ENCODE peak calls at places on chromosome 13, in four cellular contexts. H is GM23338, B is mammary epithelial cell, K is astrocyte. F is an unnamed sample.
A peak's percentile ranks its signal among the peaks of the same experiment; 100 is the strongest.

GRCh38 chr13:77701305-77701704 is 3.8 kb downstream of the SLAIN1 start:
- DNase-seq in H (no peak), B (no peak), K (no peak), F (no peak)

GRCh38 chr13:80180745-80181144 is 160.2 kb downstream of the SPRY2 start:
- DNase-seq in H (no peak), B (no peak), K (no peak), F (no peak)

GRCh38 chr13:103282571-103283450 is 216.6 kb upstream of the SLC10A2 start:
- DNase-seq in H (no peak), B (peak; percentile 97), K (peak; percentile 93), F (peak; percentile 95)

GRCh38 chr13:98875146-98875729 is 102.6 kb downstream of the DOCK9 start:
- DNase-seq in H (peak; percentile 76), B (no peak), K (no peak), F (no peak)

GRCh38 chr13:91346062-91346461 is 1.4 kb upstream of the MIR17HG start:
- DNase-seq in H (no peak), B (no peak), K (no peak), F (no peak)

GRCh38 chr13:22837980-22838615 is 342.7 kb upstream of the SGCG start:
- DNase-seq in H (no peak), B (no peak), K (no peak), F (no peak)

GRCh38 chr13:50905256-50905655 is 4.3 kb upstream of the RNASEH2B start:
- DNase-seq in H (no peak), B (no peak), K (no peak), F (no peak)

GRCh38 chr13:47426126-47426849 is 529.4 kb upstream of the HTR2A start:
- DNase-seq in H (no peak), B (peak; percentile 24), K (peak; percentile 66), F (peak; percentile 97)

GRCh38 chr13:48043789-48044503 is 6.4 kb downstream of the NUDT15 start:
- DNase-seq in H (no peak), B (peak; percentile 16), K (peak; percentile 60), F (peak; percentile 62)

GRCh38 chr13:73274147-73274546 is 215.3 kb downstream of the KLF5 start:
- DNase-seq in H (no peak), B (no peak), K (peak; percentile 71), F (peak; percentile 75)

GRCh38 chr13:32125221-32125621 is 93.6 kb downstream of the FRY start:
- DNase-seq in H (no peak), B (peak; percentile 61), K (no peak), F (peak; percentile 16)

GRCh38 chr13:26378116-26378515 is 124.2 kb downstream of the CDK8 start:
- DNase-seq in H (no peak), B (no peak), K (no peak), F (no peak)

GRCh38 chr13:79227418-79227817 is 178.6 kb downstream of the RBM26 start:
- DNase-seq in H (no peak), B (no peak), K (no peak), F (no peak)

GRCh38 chr13:28421674-28422410 is 73.1 kb downstream of the FLT1 start:
- DNase-seq in H (no peak), B (no peak), K (no peak), F (no peak)
- H3K36me3 ChIP-seq in H (peaks cover 36% of the 10 kb centered on the region), B (no peaks in the 10 kb centered on the region), K (no peaks in the 10 kb centered on the region), F (no peaks in the 10 kb centered on the region)

DNA sequence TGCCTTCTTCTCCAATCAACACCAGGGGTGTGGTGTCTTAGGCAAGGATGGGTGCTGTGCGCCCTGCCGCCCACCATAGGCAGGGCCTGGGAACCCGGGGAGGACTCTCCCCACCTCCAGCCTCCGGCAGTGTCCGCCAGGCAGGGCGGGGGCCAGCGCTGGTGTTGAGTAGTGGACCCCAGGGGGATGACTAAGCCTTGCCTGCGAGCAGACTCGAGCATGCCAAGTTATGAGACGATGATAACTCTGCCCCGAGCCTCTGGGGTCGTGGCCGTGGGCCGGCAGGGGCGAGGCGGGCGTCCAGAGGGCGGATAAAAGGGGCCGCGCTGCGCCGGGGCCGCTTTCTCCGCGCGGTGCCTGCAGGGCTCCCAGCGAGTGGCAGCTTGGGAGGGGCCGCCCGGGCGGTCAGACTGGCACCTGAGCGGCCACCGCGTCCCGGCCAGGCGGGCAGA is at the start of gene MEDAG:
- DNase-seq in H (no peak), B (no peak), K (peak; percentile 76), F (peak; percentile 82)
- TF ChIP-seq EZH2 in H (no peak), B (peak; percentile 41), K (no peak), F (no peak)

GRCh38 chr13:112562786-112563383 is 25.1 kb downstream of the TUBGCP3 start:
- DNase-seq in H (no peak), B (no peak), K (no peak), F (no peak)

GRCh38 chr13:112556600-112556999 is 31.4 kb downstream of the TUBGCP3 start:
- DNase-seq in H (no peak), B (no peak), K (no peak), F (no peak)

GRCh38 chr13:112561478-112561877 is 26.5 kb downstream of the TUBGCP3 start:
- DNase-seq in H (no peak), B (no peak), K (no peak), F (no peak)

GRCh38 chr13:112562254-112562653 is 25.7 kb downstream of the TUBGCP3 start:
- DNase-seq in H (no peak), B (no peak), K (no peak), F (no peak)

GRCh38 chr13:112558696-112559418 is 29.1 kb downstream of the TUBGCP3 start:
- DNase-seq in H (no peak), B (no peak), K (no peak), F (no peak)
- H3K36me3 ChIP-seq in H (peaks cover 19% of the 10 kb centered on the region), B (peaks cover 14% of the 10 kb centered on the region), K (peaks cover 37% of the 10 kb centered on the region), F (peaks cover 15% of the 10 kb centered on the region)

GRCh38 chr13:83819611-83820010 is 62.7 kb downstream of the SLITRK1 start:
- DNase-seq in H (no peak), B (no peak), K (peak; percentile 51), F (peak; percentile 65)
- TF ChIP-seq EZH2 in H (no peak), B (no peak), K (no peak), F (no peak)

GRCh38 chr13:107458269-107458668 is 757.1 kb downstream of the LIG4 start:
- DNase-seq in H (no peak), B (no peak), K (no peak), F (no peak)
- H3K36me3 ChIP-seq in H (no peaks in the 10 kb centered on the region), B (no peaks in the 10 kb centered on the region), K (no peaks in the 10 kb centered on the region), F (no peaks in the 10 kb centered on the region)

DNA sequence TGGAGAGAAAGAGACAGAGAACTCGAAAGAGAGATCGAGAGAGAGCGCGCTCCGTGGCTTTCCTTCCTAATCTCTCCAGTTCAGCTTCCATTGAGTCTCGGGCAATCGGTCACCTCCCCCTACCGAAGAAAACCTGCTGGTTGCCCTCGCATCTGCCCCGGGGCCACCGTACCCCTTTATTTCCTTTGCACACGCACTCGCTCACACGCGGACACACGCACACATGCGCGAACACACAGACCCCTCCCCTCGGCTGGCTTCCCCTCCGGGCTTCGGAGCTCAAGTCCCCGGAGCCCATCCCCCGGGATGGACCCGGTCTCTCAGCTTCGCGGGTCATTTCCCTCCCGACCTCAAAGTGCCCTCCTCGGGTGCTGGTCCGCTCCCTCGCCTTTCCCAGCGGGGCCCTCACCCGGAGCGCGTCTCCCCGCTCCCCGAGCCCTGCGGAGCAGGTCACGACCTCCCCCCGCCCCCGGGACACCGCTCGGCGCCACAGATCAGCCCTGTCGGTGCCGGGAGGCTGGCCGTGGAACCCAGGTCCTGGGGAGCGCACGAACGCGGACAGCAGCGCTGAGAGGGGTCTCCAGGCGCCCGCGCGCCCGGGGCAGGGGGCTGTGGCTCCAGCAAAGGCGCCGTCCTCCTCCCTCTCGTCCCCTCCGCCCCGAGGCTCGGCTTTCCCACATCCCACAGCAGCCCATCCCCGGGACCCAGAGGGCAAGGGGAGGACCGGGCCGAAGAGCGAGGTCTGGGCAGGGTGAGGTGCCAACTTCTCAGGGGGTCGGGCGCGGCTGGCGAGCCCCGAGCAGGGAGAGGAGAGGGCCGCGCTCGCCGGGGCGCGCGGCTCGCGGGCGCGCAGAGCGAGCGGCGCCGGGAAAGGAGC is 1.8 kb downstream of the DACH1 start:
- DNase-seq in H (peak; percentile 62), B (peak; percentile 1), K (peak; percentile 20), F (peak; percentile 51)
- TF ChIP-seq EZH2 in H (peak; percentile 67), B (peak; percentile 72), K (no peak), F (no peak)

DNA sequence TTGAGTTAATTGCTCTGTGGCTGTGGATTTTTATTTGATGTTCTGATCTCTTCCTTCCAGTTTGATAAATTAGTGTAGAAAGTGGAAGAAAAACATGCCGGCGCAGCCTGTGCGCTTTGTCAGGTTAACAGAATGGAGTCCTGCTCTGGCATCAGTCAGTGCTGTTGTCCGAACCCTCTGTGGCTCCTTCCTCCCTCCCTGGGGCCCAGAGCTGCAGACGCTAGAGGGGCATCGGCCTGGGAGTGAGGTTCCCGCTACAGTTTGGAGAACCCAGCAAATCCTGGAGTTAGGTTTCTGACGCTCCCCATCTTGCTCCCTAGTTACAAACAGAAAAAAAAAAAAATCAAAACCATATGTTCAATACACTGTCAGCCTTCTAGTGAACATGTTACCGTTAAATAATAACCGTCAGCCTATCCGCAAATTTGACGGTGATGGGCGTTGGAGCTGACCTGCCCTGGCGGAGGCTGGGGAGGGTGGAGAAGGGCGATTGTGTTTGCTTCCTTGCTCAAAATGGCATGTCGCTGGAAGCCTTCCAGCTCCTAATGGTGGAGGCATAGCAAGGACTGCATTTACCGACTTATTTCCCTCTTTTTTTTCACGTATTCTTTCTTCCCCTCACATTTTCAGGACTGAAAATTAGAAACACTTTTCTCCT is 13.5 kb downstream of the MBNL2 start:
- DNase-seq in H (no peak), B (no peak), K (no peak), F (no peak)
- H3K36me3 ChIP-seq in H (no peaks in the 10 kb centered on the region), B (no peaks in the 10 kb centered on the region), K (no peaks in the 10 kb centered on the region), F (no peaks in the 10 kb centered on the region)

GRCh38 chr13:43787518-43787891 is 733 bp upstream of the ENOX1 start:
- DNase-seq in H (peak; percentile 27), B (no peak), K (no peak), F (no peak)
- TF ChIP-seq EZH2 in H (no peak), B (no peak), K (no peak), F (no peak)

GRCh38 chr13:52412128-52412527 is 6.2 kb upstream of the THSD1 start:
- DNase-seq in H (no peak), B (no peak), K (no peak), F (no peak)
- H3K36me3 ChIP-seq in H (no peaks in the 10 kb centered on the region), B (peaks cover 6% of the 10 kb centered on the region), K (peaks cover 20% of the 10 kb centered on the region), F (no peaks in the 10 kb centered on the region)

DNA sequence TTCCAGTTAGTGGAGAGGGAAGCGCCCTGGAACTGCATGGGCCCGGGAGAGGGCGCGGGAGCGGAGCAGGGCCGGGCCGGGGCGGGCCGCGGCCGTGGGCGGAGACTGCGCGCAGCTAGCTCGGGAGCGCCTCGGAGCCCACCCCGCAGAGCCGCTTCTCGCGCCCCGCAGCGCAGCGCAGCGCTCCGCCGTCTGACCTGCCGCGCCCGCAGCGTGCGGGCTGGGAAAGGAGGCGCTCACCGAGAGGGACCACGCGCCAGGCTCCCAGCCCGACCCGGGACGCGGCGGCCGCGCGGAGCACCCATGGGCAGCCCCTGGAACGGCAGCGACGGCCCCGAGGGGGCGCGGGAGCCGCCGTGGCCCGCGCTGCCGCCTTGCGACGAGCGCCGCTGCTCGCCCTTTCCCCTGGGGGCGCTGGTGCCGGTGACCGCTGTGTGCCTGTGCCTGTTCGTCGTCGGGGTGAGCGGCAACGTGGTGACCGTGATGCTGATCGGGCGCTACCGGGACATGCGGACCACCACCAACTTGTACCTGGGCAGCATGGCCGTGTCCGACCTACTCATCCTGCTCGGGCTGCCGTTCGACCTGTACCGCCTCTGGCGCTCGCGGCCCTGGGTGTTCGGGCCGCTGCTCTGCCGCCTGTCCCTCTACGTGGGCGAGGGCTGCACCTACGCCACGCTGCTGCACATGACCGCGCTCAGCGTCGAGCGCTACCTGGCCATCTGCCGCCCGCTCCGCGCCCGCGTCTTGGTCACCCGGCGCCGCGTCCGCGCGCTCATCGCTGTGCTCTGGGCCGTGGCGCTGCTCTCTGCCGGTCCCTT is at the start of gene MLNR:
- DNase-seq in H (peak; percentile 76), B (peak; percentile 14), K (peak; percentile 17), F (peak; percentile 40)
- TF ChIP-seq EZH2 in H (peak; percentile 2), B (peak; percentile 86), K (peak; percentile 95), F (peak; percentile 99)